ENCODE peak calls at places on chromosomes 13 and 19, in six cellular contexts. J is CD8-positive, alpha-beta T cell; Q is nephron progenitor cell; H is AG09319; L is kidney epithelial cell; Y is psoas muscle. F is an unnamed sample.

GRCh38 chr19:47405197-47405550 is 14.2 kb downstream of the MEIS3 start:
- DNase-seq in Q (no peak), L (no peak), J (no peak), Y (no peak), H (no peak), F (no peak)

GRCh38 chr19:28420731-28421550 is 792.0 kb downstream of the UQCRFS1 start:
- DNase-seq in J (no peak), L (no peak), Y (no peak), Q (no peak), H (no peak), F (no peak)

GRCh38 chr13:106033634-106034033 is 501.8 kb downstream of the EFNB2 start:
- DNase-seq in Q (no peak), H (no peak), L (no peak), J (no peak), Y (no peak), F (no peak)

GRCh38 chr19:8626823-8627222 is 3.6 kb upstream of the NFILZ start:
- DNase-seq in J (no peak), H (no peak), Y (no peak), Q (no peak), L (no peak), F (no peak)

GRCh38 chr13:88196106-88196505 is 524.9 kb downstream of the SLITRK5 start:
- DNase-seq in Q (no peak), J (no peak), H (no peak), L (no peak), Y (no peak), F (no peak)

GRCh38 chr13:34435338-34435737 is 506.7 kb upstream of the NBEA start:
- DNase-seq in L (no peak), Q (no peak), H (no peak), J (no peak), Y (no peak), F (no peak)

GRCh38 chr13:28575200-28575599 is 80.3 kb upstream of the FLT1 start:
- DNase-seq in J (no peak), H (no peak), Q (no peak), L (no peak), Y (no peak), F (no peak)

GRCh38 chr19:43524922-43525835 is 1.8 kb downstream of the ETHE1 start:
- DNase-seq in H (no peak), J (peak; percentile 21), Q (peak; percentile 36), L (no peak), Y (no peak), F (no peak)

GRCh38 chr19:55147408-55148251 is 1.4 kb downstream of the TNNT1 start:
- DNase-seq in Y (peak; percentile 85), H (no peak), L (no peak), Q (no peak), J (no peak), F (no peak)

GRCh38 chr19:48812094-48812929 is 1.5 kb upstream of the BCAT2 start:
- DNase-seq in H (no peak), L (no peak), J (peak; percentile 53), Y (peak; percentile 96), Q (peak; percentile 80), F (peak; percentile 65)

GRCh38 chr19:10111405-10111811 is at the start of gene P2RY11:
- DNase-seq in L (no peak), H (no peak), Y (peak; percentile 56), Q (no peak), J (no peak), F (no peak)

GRCh38 chr19:56476671-56477428 is at the start of gene ZNF667:
- DNase-seq in H (no peak), Q (no peak), Y (no peak), L (peak; percentile 55), J (peak; percentile 1), F (no peak)

GRCh38 chr19:32567486-32567885 is 13.5 kb upstream of the PDCD5 start:
- DNase-seq in L (no peak), H (no peak), J (no peak), Q (no peak), Y (no peak), F (no peak)

GRCh38 chr13:38417727-38418126 is 68.1 kb downstream of the UFM1 start:
- DNase-seq in J (no peak), H (no peak), L (no peak), Q (no peak), Y (no peak), F (no peak)

GRCh38 chr13:71721117-71721516 is 145.9 kb downstream of the DACH1 start:
- DNase-seq in Y (no peak), Q (no peak), J (no peak), L (no peak), H (no peak), F (no peak)

GRCh38 chr13:50309200-50309848 is 294.1 kb downstream of the KCNRG start:
- DNase-seq in H (no peak), Q (no peak), L (no peak), J (no peak), Y (no peak), F (no peak)

GRCh38 chr13:62033932-62034331 is 618.3 kb upstream of the PCDH20 start:
- DNase-seq in Y (no peak), J (no peak), L (no peak), Q (peak; percentile 4), H (no peak), F (no peak)

GRCh38 chr19:2215281-2215751 is 20.8 kb downstream of the PLEKHJ1 start:
- DNase-seq in Y (no peak), H (no peak), J (no peak), L (no peak), Q (peak; percentile 56), F (no peak)

GRCh38 chr19:10519421-10519820 is 2.2 kb upstream of the S1PR5 start:
- DNase-seq in H (no peak), Y (no peak), Q (no peak), L (no peak), J (no peak), F (no peak)

GRCh38 chr19:55275851-55276719 is 3.8 kb downstream of the HSPBP1 start:
- DNase-seq in J (no peak), H (no peak), L (no peak), Y (no peak), Q (no peak), F (no peak)

DNA sequence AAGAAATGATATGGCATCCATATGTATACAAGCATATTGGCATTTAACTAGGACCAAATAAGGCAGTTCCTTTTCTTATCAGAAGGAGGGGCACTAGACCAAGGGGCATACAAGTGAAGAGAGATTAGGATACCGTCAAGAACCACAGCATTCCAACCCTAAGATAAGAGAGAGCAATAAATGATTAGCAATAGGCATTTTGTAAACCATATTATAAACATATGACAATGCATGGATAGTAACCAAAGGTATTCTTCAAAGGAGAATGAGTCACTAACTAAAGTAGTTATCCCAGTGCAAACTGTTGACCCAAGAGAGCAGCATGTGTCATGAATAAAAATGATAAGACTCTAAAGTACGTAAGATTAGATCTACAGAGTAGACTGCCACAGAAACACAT is 500.9 kb upstream of the HTR2A start:
- DNase-seq in L (no peak), Y (no peak), Q (no peak), J (no peak), H (no peak), F (no peak)
- TF ChIP-seq CTCF in L (no peak), Y (no peak), Q (no peak), J (no peak), H (peak; percentile 20), F (no peak)

DNA sequence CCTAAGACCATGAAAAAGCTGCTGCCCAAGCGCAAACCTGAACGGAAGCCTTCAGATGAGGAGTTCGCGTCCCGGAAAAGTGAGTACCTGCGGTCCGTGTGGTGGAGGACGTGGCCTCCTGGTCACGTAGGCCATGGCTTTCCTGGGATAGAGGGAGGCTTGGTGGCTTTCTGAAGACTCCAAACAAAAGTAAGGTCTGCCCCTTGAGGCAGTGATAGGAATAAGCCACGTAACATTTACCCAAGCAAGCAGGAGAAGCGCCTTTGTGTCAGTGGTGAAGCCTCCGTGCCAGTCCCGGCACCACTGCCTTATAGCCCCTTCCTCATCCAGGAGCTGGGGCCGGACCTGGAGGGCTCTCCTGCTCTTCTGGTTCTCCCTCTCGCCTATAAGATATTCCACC is 34.3 kb upstream of the TEX29 start:
- DNase-seq in Q (no peak), H (no peak), J (no peak), L (no peak), Y (no peak), F (no peak)
- TF ChIP-seq CTCF in Q (no peak), H (no peak), J (no peak), L (peak; percentile 6), Y (no peak), F (no peak)

DNA sequence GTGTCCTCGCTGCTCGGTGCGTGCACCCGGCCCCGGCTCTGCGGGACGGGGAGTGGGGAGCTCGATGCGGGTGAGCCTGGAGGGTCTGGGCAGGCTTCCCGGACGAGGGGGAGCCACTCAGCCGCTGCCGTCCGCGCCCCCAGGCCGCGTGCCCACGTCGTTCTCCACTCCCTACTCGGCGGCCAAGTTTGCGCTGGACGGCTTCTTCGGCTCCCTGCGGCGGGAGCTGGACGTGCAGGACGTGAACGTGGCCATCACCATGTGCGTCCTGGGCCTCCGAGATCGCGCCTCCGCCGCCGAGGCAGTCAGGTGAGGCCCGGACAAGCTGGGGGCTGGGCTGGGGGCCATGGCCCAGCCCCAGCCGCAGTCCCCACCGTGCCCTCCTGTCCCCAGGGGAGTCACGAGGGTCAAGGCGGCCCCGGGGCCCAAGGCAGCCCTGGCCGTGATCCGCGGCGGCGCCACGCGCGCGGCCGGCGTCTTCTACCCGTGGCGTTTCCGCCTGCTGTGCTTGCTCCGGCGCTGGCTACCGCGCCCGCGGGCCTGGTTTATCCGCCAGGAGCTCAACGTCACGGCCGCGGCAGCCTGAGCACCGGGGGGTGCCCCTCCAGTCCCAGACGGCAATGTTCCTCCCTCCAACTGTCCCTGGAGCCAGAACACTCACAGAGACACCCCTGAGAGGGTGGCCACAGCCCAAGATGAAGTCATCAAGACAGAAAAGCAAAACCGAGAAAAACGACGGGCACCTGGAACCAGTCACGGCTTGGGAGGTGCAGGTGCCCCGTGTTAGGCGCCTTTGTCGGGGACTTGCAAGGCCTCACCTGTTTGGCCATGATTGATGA is 2.5 kb upstream of the RPL36 start:
- DNase-seq in J (no peak), H (no peak), L (no peak), Q (no peak), Y (peak; percentile 48), F (no peak)
- TF ChIP-seq CTCF in J (peak; percentile 40), H (no peak), L (no peak), Q (no peak), Y (no peak), F (no peak)

GRCh38 chr13:46075811-46076210 is 23.3 kb upstream of the ZC3H13 start:
- DNase-seq in H (no peak), Q (no peak), J (no peak), Y (no peak), L (no peak), F (no peak)

GRCh38 chr13:46077260-46077659 is 24.7 kb upstream of the ZC3H13 start:
- DNase-seq in Q (no peak), Y (no peak), L (no peak), J (no peak), H (no peak), F (no peak)

GRCh38 chr13:46076827-46077226 is 24.3 kb upstream of the ZC3H13 start:
- DNase-seq in J (no peak), Y (no peak), Q (no peak), L (no peak), H (no peak), F (no peak)

DNA sequence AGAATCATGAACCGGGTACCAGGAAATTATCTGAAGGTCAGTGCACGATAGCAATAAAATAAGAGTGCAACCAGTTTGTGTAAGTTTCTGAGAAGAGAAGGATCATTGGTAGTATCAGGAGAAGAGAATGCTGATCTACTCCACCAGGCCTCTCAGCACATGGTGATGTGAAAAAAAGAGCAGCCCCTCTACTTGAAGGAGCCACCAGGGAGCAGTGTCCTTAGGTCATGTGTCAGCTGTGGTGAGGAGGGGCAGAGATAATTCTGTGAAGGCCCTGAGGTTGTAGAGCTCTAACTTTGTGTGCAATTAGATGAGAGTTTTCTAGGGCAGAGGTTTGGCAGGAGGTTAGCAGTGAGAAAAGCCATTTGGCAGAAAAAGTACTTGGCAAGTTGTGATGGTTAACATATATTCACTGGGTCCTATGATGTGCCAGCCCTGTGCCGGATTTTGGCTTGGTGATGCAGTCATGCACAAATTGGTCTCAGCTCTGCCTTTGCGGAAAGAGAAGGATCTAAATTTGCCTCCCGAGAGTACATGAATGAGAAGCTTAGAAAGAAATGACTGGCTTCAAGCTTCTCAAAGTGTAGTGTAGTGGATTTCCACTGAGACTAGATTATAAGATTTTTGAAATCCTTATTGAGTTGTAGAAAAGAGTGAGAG is 19.2 kb upstream of the ZC3H13 start:
- DNase-seq in Y (no peak), L (no peak), J (no peak), Q (no peak), H (no peak), F (no peak)
- TF ChIP-seq CTCF in Y (no peak), L (no peak), J (no peak), Q (no peak), H (no peak), F (no peak)

F was measured in progenitor cell of endocrine pancreas.